ENCODE peak calls at places on chromosomes 12 and 14, in seven cellular contexts. P is CD4-positive, alpha-beta T cell; M is lower lobe of right lung; C is NCI-H1092 treated with DMSO at 0.1 percent for 48 hours; H is left ventricle myocardium inferior; N is mucosa of descending colon; X is HL-60. S is an unnamed sample.

GRCh38 chr12:128365831-128366231 is 98.9 kb downstream of the TMEM132C start:
- DNase-seq in P (no peak), M (no peak), C (peak; percentile 26), H (no peak), N (no peak), X (no peak), S (no peak)

GRCh38 chr14:70995671-70996070 is 88.4 kb downstream of the PCNX1 start:
- DNase-seq in P (no peak), M (no peak), C (no peak), H (no peak), N (no peak), X (no peak), S (no peak)

GRCh38 chr14:103562135-103562384 is 397 bp downstream of the BAG5 start:
- DNase-seq in P (no peak), M (no peak), C (no peak), H (peak; percentile 58), N (no peak), X (no peak), S (no peak)

GRCh38 chr14:66015046-66015780 is 471.0 kb upstream of the CCDC196 start:
- DNase-seq in P (no peak), M (no peak), C (no peak), H (no peak), N (no peak), X (no peak), S (no peak)

GRCh38 chr14:21055473-21056117 is 2.0 kb upstream of the RNASE8 start:
- DNase-seq in P (no peak), M (no peak), C (no peak), H (no peak), N (no peak), X (no peak), S (no peak)

GRCh38 chr12:102301547-102301946 is 103.9 kb upstream of the PMCH start:
- DNase-seq in P (no peak), M (no peak), C (no peak), H (no peak), N (no peak), X (no peak), S (no peak)

GRCh38 chr12:75666980-75667359 is 155.6 kb upstream of the KRR1 start:
- DNase-seq in P (no peak), M (no peak), C (no peak), H (no peak), N (no peak), X (no peak), S (no peak)

GRCh38 chr14:23175823-23176222 is 7.6 kb downstream of the SLC7A8 start:
- DNase-seq in P (no peak), M (no peak), C (no peak), H (no peak), N (no peak), X (no peak), S (no peak)

GRCh38 chr12:79439179-79439825 is 251.5 kb downstream of the PAWR start:
- DNase-seq in P (no peak), M (no peak), C (no peak), H (no peak), N (no peak), X (no peak), S (no peak)

GRCh38 chr14:84420236-84420635 is 1109.7 kb upstream of the FLRT2 start:
- DNase-seq in P (no peak), M (no peak), C (no peak), H (no peak), N (no peak), X (no peak), S (no peak)

GRCh38 chr14:90301580-90302181 is 30.1 kb downstream of the NRDE2 start:
- DNase-seq in P (no peak), M (no peak), C (peak; percentile 54), H (no peak), N (no peak), X (no peak), S (no peak)

GRCh38 chr12:30152705-30153104 is 369.0 kb upstream of the TMTC1 start:
- DNase-seq in P (no peak), M (no peak), C (peak; percentile 5), H (no peak), N (no peak), X (no peak), S (no peak)

GRCh38 chr12:113537751-113538087 is 66.0 kb upstream of the LHX5 start:
- DNase-seq in P (no peak), M (no peak), C (no peak), H (no peak), N (no peak), X (no peak), S (no peak)

GRCh38 chr12:108838194-108839010 is 19.0 kb downstream of the SSH1 start:
- DNase-seq in P (peak; percentile 53), M (peak; percentile 89), C (no peak), H (peak; percentile 89), N (peak; percentile 91), X (peak; percentile 89), S (peak; percentile 93)

GRCh38 chr12:45223868-45224267 is 8.0 kb downstream of the ANO6 start:
- DNase-seq in P (no peak), M (no peak), C (no peak), H (no peak), N (no peak), X (no peak), S (no peak)

GRCh38 chr14:31084385-31084784 is 58.2 kb upstream of the STRN3 start:
- DNase-seq in P (no peak), M (no peak), C (no peak), H (no peak), N (peak; percentile 12), X (no peak), S (no peak)

GRCh38 chr12:7019043-7019569 is 830 bp upstream of the LPCAT3 start:
- DNase-seq in P (no peak), M (no peak), C (no peak), H (no peak), N (no peak), X (no peak), S (no peak)

GRCh38 chr12:32901553-32901952 is 5.0 kb upstream of the PKP2 start:
- DNase-seq in P (no peak), M (no peak), C (no peak), H (no peak), N (no peak), X (no peak), S (no peak)

GRCh38 chr14:89477391-89477790 is 60.4 kb upstream of the FOXN3 start:
- DNase-seq in P (no peak), M (no peak), C (no peak), H (no peak), N (no peak), X (no peak), S (no peak)

GRCh38 chr12:85805654-85806053 is 30.6 kb downstream of the RASSF9 start:
- DNase-seq in P (no peak), M (no peak), C (no peak), H (no peak), N (no peak), X (no peak), S (no peak)

GRCh38 chr14:28768549-28768870 is 1.9 kb downstream of the FOXG1 start:
- DNase-seq in P (no peak), M (no peak), C (no peak), H (no peak), N (no peak), X (no peak), S (no peak)

GRCh38 chr14:22255042-22255441 is 334.0 kb downstream of the DAD1 start:
- DNase-seq in P (no peak), M (no peak), C (no peak), H (no peak), N (no peak), X (no peak), S (no peak)

GRCh38 chr14:27623782-27624181 is 1025.9 kb upstream of the NOVA1 start:
- DNase-seq in P (no peak), M (no peak), C (no peak), H (no peak), N (no peak), X (no peak), S (no peak)

GRCh38 chr12:34402899-34403705 is 380.8 kb downstream of the ALG10 start:
- DNase-seq in P (no peak), M (peak; percentile 9), C (no peak), H (peak; percentile 5), N (peak; percentile 31), X (no peak), S (peak; percentile 15)

GRCh38 chr12:131378861-131379665 is 331.8 kb upstream of the SFSWAP start:
- DNase-seq in P (no peak), M (peak; percentile 28), C (no peak), H (no peak), N (no peak), X (no peak), S (no peak)

GRCh38 chr14:74891870-74892269 is 10.2 kb downstream of the DLST start:
- DNase-seq in P (no peak), M (no peak), C (no peak), H (no peak), N (no peak), X (no peak), S (no peak)

GRCh38 chr14:85907536-85907935 is 377.6 kb downstream of the FLRT2 start:
- DNase-seq in P (no peak), M (no peak), C (no peak), H (no peak), N (no peak), X (no peak), S (no peak)